ENCODE peak calls at places on chromosomes 16 and 17, in nine cellular contexts. G is fibroblast of the aortic adventitia, R is stomach, Y is glutamatergic neuron, C is cardiac fibroblast, E is PC-3, X is transverse colon, V is psoas muscle, L is left ventricle myocardium inferior. T is an unnamed sample.

GRCh38 chr17:1252203-1252608 is 18.0 kb upstream of the BHLHA9 start:
- DNase-seq in R (no peak), V (peak), L (peak), E (no peak), C (peak), X (no peak), Y (no peak), G (peak), T (no peak)

GRCh38 chr17:82933006-82933310 is 93.1 kb upstream of the ZNF750 start:
- DNase-seq in L (peak), R (peak), X (no peak), E (no peak), Y (no peak), V (peak), C (no peak), G (no peak), T (no peak)

GRCh38 chr16:67632415-67633172 is 12.3 kb upstream of the CARMIL2 start:
- DNase-seq in G (peak), V (no peak), Y (no peak), X (no peak), L (peak), E (no peak), R (no peak), C (peak), T (no peak)

GRCh38 chr16:31471875-31472558 is at the start of gene TGFB1I1:
- DNase-seq in L (peak), V (peak), G (peak), Y (peak), E (peak), C (peak), X (peak), R (no peak), T (no peak)

GRCh38 chr16:27922433-27922832 is 141.1 kb downstream of the GSG1L start:
- DNase-seq in R (no peak), L (no peak), C (no peak), Y (no peak), G (no peak), E (no peak), X (no peak), V (no peak), T (no peak)

GRCh38 chr16:54931757-54932660 is 1.3 kb downstream of the IRX5 start:
- DNase-seq in R (no peak), E (no peak), C (no peak), V (no peak), X (no peak), L (no peak), G (peak), Y (no peak), T (no peak)

GRCh38 chr16:88830250-88830649 is 18.5 kb upstream of the APRT start:
- DNase-seq in G (no peak), Y (no peak), V (no peak), E (no peak), C (no peak), X (peak), R (no peak), L (peak), T (no peak)

GRCh38 chr17:74646231-74646630 is 22.7 kb upstream of the CD300E start:
- DNase-seq in V (no peak), G (no peak), C (peak), R (no peak), Y (no peak), X (no peak), L (no peak), E (peak), T (no peak)

GRCh38 chr17:45119964-45120363 is 12.4 kb downstream of the PLCD3 start:
- DNase-seq in R (no peak), L (no peak), E (no peak), G (no peak), X (no peak), C (no peak), V (no peak), Y (no peak), T (no peak)

GRCh38 chr17:62724398-62725146 is 83.5 kb downstream of the MARCHF10 start:
- DNase-seq in L (no peak), X (peak), C (no peak), E (peak), V (no peak), Y (no peak), R (no peak), G (no peak), T (no peak)

DNA sequence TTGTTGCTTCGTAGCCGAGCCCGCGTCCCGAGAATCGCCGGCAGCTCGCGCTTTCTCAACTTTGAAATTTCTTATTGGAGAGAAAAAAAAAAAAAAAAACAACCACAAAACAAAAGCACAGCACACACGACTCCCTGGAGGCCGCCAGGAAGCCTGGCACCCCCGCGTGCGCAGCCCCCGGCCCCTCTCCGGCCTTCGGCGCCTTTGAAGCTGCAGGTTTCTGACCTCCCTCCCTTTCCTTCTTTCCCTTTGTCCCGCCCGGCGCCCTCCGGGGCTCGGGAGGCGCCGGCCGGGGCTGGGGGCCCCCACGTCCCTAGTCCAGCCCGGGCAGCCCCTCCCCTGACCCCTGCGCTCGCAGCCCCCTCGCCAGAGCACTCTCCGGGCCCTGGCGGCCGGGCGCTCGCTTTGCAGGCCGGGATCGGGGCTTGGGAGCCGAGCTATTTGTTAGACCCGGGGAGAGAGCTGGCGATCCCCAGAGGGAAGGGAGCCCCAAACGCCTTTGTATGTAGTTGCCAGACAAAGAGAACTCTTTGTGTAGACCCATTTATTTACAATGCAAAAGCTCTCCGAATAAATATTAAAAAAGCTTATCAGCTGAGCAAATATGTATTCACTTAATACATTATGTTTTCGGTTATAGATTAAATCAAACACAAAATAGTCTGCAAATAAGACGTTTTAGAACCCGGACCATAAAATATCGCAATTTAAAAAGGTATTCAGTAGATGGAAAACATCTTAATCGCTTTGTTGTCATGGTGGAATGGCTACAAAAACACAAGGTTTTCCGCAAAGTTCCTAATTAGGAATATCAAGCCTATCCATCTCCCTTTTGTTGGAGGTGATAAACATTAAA is 2.3 kb downstream of the BAHCC1 start:
- DNase-seq in E (peak), V (peak), L (no peak), Y (peak), R (peak), C (peak), X (peak), G (peak), T (no peak)
- TF ChIP-seq CTCF in E (peak), V (peak), L (peak), Y (peak), R (no peak), C (peak), X (peak), G (peak), T (peak)

DNA sequence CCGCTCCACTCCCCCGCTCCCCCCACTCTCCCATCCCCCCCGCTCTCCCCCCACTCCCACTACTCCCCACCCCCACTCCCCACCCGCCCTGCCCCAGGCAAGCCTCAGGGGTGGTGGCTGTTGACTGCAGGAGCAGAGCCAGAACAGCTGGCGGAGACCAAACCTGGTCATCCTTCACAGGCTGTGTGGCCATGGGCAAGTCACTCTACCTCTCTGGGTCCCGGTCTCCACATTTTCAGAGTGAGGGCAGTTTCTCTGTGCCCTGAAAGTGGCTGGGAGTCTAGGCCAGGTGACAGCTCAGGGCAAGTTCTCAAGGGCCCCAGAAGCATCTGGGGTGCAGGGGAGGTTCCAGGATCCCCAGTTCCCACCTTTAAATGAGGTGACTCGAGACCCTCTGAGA is 15.1 kb upstream of the BAHCC1 start:
- DNase-seq in X (no peak), L (no peak), R (no peak), G (no peak), C (no peak), E (no peak), V (no peak), Y (no peak), T (no peak)
- TF ChIP-seq CTCF in X (no peak), L (no peak), R (no peak), G (no peak), C (no peak), E (no peak), V (no peak), Y (no peak), T (no peak)

DNA sequence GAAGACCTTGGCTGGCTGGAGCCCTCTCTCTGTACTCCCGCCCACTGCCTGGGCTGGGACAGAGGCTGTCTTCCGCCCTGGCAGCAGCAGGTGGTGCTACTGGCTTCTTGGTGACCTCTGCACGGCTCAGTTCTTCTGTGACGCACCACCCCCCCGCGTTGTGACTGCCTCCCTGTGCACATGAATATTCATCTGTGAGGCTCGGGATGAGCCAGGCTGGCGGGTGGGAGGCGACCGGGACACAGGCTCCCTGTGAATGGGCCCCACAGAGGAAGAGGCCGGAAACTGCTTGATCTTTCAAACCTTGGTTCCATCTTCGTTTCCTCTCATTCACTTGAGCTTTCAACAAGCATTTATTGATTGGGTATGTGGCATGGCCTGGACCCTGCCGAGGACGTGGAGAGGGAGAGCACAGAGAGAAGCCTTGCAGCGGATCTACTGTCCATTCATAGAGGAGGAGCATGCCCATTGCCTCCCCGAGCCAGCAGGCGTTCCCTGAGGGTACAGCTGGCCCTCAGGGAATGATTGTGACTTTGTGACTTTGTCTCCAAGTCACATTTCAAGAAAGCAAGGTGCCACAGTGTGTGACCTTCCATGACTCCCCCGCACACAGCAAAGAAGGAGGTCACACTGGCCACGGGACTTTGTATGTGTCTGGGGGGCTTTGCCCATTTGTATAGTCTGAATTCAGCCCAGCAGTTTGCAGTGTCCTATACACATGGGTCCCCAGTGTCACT is 45.0 kb downstream of the B9D1 start:
- DNase-seq in C (peak), R (peak), X (peak), V (peak), L (peak), G (peak), Y (peak), E (no peak), T (no peak)
- TF ChIP-seq CTCF in C (peak), R (no peak), X (peak), V (peak), L (peak), G (no peak), Y (no peak), E (peak), T (peak)

DNA sequence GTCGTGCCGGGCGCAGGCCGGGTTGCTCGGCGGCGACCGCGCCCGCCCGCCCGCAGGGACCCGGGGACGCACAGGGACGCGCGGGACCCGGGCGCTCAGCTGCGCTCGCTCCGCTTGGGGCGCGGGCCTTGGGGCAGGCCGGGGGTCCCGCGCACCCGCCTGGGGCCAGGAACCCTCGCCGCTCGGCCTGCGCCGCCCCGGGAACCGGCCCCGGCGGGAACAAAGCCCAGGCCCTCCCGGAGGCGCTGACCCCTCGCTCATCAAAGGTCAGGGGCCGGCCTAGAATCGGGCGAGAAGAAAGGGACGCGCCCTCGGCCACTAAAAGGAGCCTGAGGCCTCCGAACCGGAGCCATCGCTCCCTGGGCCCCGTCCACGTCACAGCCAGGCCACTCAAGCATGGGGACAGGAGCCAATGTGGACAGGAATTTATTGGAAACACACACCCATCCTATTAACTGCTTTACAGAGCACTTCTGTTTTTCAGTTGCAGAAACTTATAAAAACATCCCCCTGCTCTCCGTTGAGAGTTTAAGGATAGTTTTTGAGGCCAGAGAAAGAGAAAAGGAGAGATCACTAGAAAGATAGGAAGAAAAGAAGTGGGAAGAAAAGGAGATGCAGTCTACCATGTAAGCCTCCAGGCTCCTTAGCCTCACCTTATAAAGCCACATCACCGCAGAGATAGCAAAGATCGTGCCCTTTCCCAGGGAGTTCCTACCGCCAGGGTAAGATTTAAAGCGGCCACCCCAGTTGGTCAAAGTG is 543 bp upstream of the ZFHX3 start:
- DNase-seq in G (peak), Y (peak), C (peak), L (peak), V (peak), R (peak), X (peak), E (peak), T (no peak)
- TF ChIP-seq CTCF in G (no peak), Y (no peak), C (no peak), L (no peak), V (no peak), R (no peak), X (peak), E (no peak), T (no peak)

GRCh38 chr16:52068447-52069074 is 478.4 kb downstream of the TOX3 start:
- DNase-seq in L (no peak), V (no peak), C (peak), G (no peak), R (peak), X (peak), Y (peak), E (peak), T (no peak)
- TF ChIP-seq CTCF in L (peak), V (no peak), C (no peak), G (no peak), R (no peak), X (no peak), Y (no peak), E (no peak), T (no peak)

GRCh38 chr17:79220201-79220714 is 145.6 kb downstream of the ENGASE start:
- DNase-seq in V (no peak), R (no peak), Y (no peak), E (no peak), G (no peak), X (no peak), L (no peak), C (no peak), T (no peak)
- TF ChIP-seq CTCF in V (no peak), R (no peak), Y (no peak), E (no peak), G (no peak), X (no peak), L (no peak), C (no peak), T (no peak)

DNA sequence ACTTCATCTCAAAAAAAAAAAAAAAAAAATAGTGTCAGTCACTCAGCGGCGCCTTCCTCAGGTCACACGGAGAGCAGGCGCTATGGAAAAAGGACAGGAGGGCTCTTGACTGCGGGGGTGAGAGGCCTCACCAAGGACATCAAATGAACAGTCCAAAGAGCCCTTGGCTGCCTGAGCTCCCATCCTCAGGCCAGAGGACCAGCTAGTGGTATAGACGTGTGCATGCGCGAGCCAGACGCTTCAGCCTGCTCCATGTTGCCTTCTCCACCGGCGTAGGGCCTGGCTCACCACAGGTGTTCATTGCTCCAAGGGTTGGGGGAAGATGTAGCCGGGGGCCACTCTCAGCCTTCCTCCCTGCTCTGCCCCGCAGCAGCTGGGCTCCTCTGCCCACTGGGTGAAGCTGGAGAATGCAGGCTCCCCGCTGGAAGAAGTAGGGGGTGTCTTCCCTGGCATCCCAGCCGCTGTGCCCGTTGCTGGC is 65.8 kb upstream of the PLCG2 start:
- DNase-seq in R (no peak), G (no peak), L (no peak), V (no peak), C (no peak), Y (no peak), E (no peak), X (no peak), T (no peak)
- TF ChIP-seq CTCF in R (no peak), G (no peak), L (no peak), V (no peak), C (no peak), Y (no peak), E (no peak), X (no peak), T (no peak)

T was measured in BJ.